ENCODE peak calls at places on chromosome 4, in nine cellular contexts. L, Y, V, S, I, N, H, E and D are unnamed samples.

GRCh38 chr4:103664676-103665075 is 55.1 kb downstream of the TACR3 start:
- DNase-seq in L (no peak), I (no peak), V (no peak), H (no peak), E (no peak), S (no peak), N (no peak), Y (no peak), D (no peak)

GRCh38 chr4:152990471-152991131 is 54.5 kb downstream of the FHDC1 start:
- DNase-seq in V (no peak), S (no peak), H (no peak), Y (no peak), I (no peak), N (no peak), E (no peak), L (no peak), D (no peak)

GRCh38 chr4:177485528-177485927 is 43.3 kb upstream of the AGA start:
- DNase-seq in H (no peak), N (no peak), Y (no peak), E (no peak), I (peak), V (no peak), L (no peak), S (peak), D (no peak)

GRCh38 chr4:136316961-136317360 is 1215.3 kb downstream of the PCDH18 start:
- DNase-seq in I (no peak), S (no peak), V (no peak), N (no peak), Y (no peak), H (no peak), L (no peak), E (no peak), D (no peak)

GRCh38 chr4:43277003-43277402 is 384.5 kb downstream of the GRXCR1 start:
- DNase-seq in V (no peak), I (peak), H (no peak), N (no peak), E (no peak), Y (no peak), L (no peak), S (peak), D (no peak)

GRCh38 chr4:137427411-137427810 is 104.9 kb downstream of the PCDH18 start:
- DNase-seq in Y (no peak), V (no peak), E (no peak), H (no peak), L (no peak), N (no peak), S (no peak), I (no peak), D (no peak)

GRCh38 chr4:112978691-112979472 is 70.6 kb upstream of the ANK2 start:
- DNase-seq in Y (no peak), V (no peak), S (no peak), N (no peak), H (no peak), L (no peak), I (peak), E (no peak), D (no peak)

GRCh38 chr4:86530183-86530582 is 63.9 kb upstream of the PTPN13 start:
- DNase-seq in L (no peak), V (no peak), N (no peak), E (no peak), I (no peak), Y (no peak), H (no peak), S (no peak), D (no peak)

GRCh38 chr4:84499065-84499982 is at the start of gene NKX6-1:
- DNase-seq in L (no peak), H (peak), V (peak), Y (no peak), E (peak), I (peak), N (no peak), S (peak), D (peak)

GRCh38 chr4:38368612-38369011 is 295.4 kb upstream of the KLF3 start:
- DNase-seq in N (no peak), I (peak), S (peak), E (no peak), Y (no peak), L (no peak), V (no peak), H (no peak), D (no peak)

GRCh38 chr4:116357758-116358157 is 727.6 kb downstream of the TRAM1L1 start:
- DNase-seq in L (no peak), H (no peak), N (no peak), Y (no peak), V (no peak), E (no peak), S (no peak), I (no peak), D (no peak)

GRCh38 chr4:144509088-144509854 is 136.7 kb upstream of the HHIP start:
- DNase-seq in S (no peak), N (no peak), L (no peak), H (no peak), Y (no peak), V (no peak), E (no peak), I (peak), D (no peak)

GRCh38 chr4:80183196-80184052 is 13.9 kb upstream of the PRDM8 start:
- DNase-seq in I (no peak), Y (no peak), S (no peak), L (peak), N (peak), H (no peak), V (peak), E (no peak), D (peak)

GRCh38 chr4:23233596-23233995 is 540.9 kb downstream of the GBA3 start:
- DNase-seq in N (no peak), E (no peak), V (no peak), L (no peak), S (no peak), Y (no peak), H (no peak), I (no peak), D (no peak)

GRCh38 chr4:1834047-1834769 is 21.7 kb downstream of the LETM1 start:
- DNase-seq in E (no peak), N (no peak), Y (no peak), S (no peak), V (no peak), I (no peak), L (no peak), H (no peak), D (no peak)

GRCh38 chr4:158139086-158139485 is 33.7 kb downstream of the GASK1B start:
- DNase-seq in V (no peak), L (no peak), H (no peak), E (no peak), Y (no peak), S (no peak), N (no peak), I (no peak), D (no peak)

GRCh38 chr4:181896609-181897008 is 346.6 kb upstream of the TENM3 start:
- DNase-seq in L (no peak), V (no peak), I (no peak), S (no peak), H (no peak), Y (no peak), E (peak), N (no peak), D (no peak)

GRCh38 chr4:89836031-89836777 is 757 bp downstream of the SNCA start:
- DNase-seq in V (no peak), E (peak), S (peak), H (no peak), N (no peak), Y (no peak), I (no peak), L (no peak), D (peak)

GRCh38 chr4:98661356-98662054 is 3.1 kb upstream of the TSPAN5 start:
- DNase-seq in H (no peak), S (peak), N (no peak), Y (no peak), V (no peak), I (peak), E (no peak), L (no peak), D (no peak)

GRCh38 chr4:83870551-83870950 is 334.6 kb downstream of the GPAT3 start:
- DNase-seq in E (no peak), S (no peak), V (no peak), L (no peak), N (no peak), H (no peak), I (no peak), Y (no peak), D (no peak)